ENCODE peak calls at places on chromosomes 2 and 18, in four cellular contexts. Q is esophagus squamous epithelium, M is spleen, A is caudate nucleus. W is an unnamed sample.

GRCh38 chr18:28999711-29000110 is 822.8 kb upstream of the CDH2 start:
- DNase-seq in Q (no peak), M (no peak), A (no peak), W (no peak)

GRCh38 chr18:41075212-41075611 is 879.8 kb upstream of the PIK3C3 start:
- DNase-seq in Q (no peak), M (no peak), A (no peak), W (no peak)

GRCh38 chr2:232331071-232331470 is 47.5 kb upstream of the ALPP start:
- DNase-seq in Q (no peak), M (peak), A (no peak), W (peak)

GRCh38 chr2:44295636-44296359 is 20.5 kb downstream of the SLC3A1 start:
- DNase-seq in Q (no peak), M (no peak), A (no peak), W (no peak)

GRCh38 chr2:159202568-159203071 is 83.9 kb downstream of the WDSUB1 start:
- DNase-seq in Q (no peak), M (no peak), A (peak), W (no peak)

GRCh38 chr2:236286866-236287545 is 22.8 kb upstream of the ASB18 start:
- DNase-seq in Q (no peak), M (no peak), A (no peak), W (no peak)

GRCh38 chr2:159968282-159968900 is 94.0 kb downstream of the PLA2R1 start:
- DNase-seq in Q (no peak), M (no peak), A (no peak), W (no peak)

GRCh38 chr18:56574827-56575226 is 63.6 kb downstream of the TXNL1 start:
- DNase-seq in Q (no peak), M (no peak), A (no peak), W (no peak)

GRCh38 chr2:75055820-75056675 is 97.6 kb downstream of the POLE4 start:
- DNase-seq in Q (no peak), M (no peak), A (no peak), W (no peak)

GRCh38 chr18:28065793-28066186 is 111.1 kb downstream of the CDH2 start:
- DNase-seq in Q (no peak), M (no peak), A (no peak), W (no peak)

GRCh38 chr2:29269095-29270090 is 154.2 kb downstream of the CLIP4 start:
- DNase-seq in Q (no peak), M (no peak), A (no peak), W (peak)

GRCh38 chr2:45932278-45932975 is 281.0 kb downstream of the PRKCE start:
- DNase-seq in Q (no peak), M (no peak), A (no peak), W (no peak)

GRCh38 chr2:160928854-160929301 is 231.3 kb upstream of the TANK start:
- DNase-seq in Q (no peak), M (no peak), A (no peak), W (no peak)

GRCh38 chr2:84946204-84947009 is 24.6 kb upstream of the KCMF1 start:
- DNase-seq in Q (no peak), M (peak), A (no peak), W (no peak)

GRCh38 chr2:84924173-84925106 is 19.0 kb downstream of the TMSB10 start:
- DNase-seq in Q (no peak), M (peak), A (no peak), W (no peak)

GRCh38 chr2:119259296-119259860 is 35.7 kb downstream of the STEAP3 start:
- DNase-seq in Q (no peak), M (no peak), A (no peak), W (no peak)

GRCh38 chr2:120817136-120817955 is 81.7 kb downstream of the GLI2 start:
- DNase-seq in Q (no peak), M (peak), A (no peak), W (no peak)

GRCh38 chr18:39561136-39561535 is 1995.5 kb upstream of the CELF4 start:
- DNase-seq in Q (no peak), M (no peak), A (no peak), W (no peak)

GRCh38 chr2:156476516-156477206 is 40.5 kb downstream of the GPD2 start:
- DNase-seq in Q (no peak), M (no peak), A (no peak), W (no peak)

GRCh38 chr2:3079959-3080948 is 297.4 kb downstream of the EIPR1 start:
- DNase-seq in Q (no peak), M (peak), A (no peak), W (no peak)

GRCh38 chr18:62485684-62486083 is 37.1 kb upstream of the ZCCHC2 start:
- DNase-seq in Q (no peak), M (no peak), A (peak), W (no peak)

GRCh38 chr2:57314682-57315081 is 731.9 kb upstream of the VRK2 start:
- DNase-seq in Q (no peak), M (no peak), A (no peak), W (no peak)

GRCh38 chr18:46373131-46373530 is 268.9 kb downstream of the HAUS1 start:
- DNase-seq in Q (no peak), M (no peak), A (no peak), W (no peak)

GRCh38 chr2:64857581-64858471 is 131.4 kb upstream of the SLC1A4 start:
- DNase-seq in Q (no peak), M (no peak), A (peak), W (no peak)

GRCh38 chr2:16525265-16525887 is 140.3 kb downstream of the CYRIA start:
- DNase-seq in Q (no peak), M (no peak), A (no peak), W (no peak)

GRCh38 chr2:152132321-152132720 is 33.5 kb upstream of the CACNB4 start:
- DNase-seq in Q (no peak), M (no peak), A (no peak), W (no peak)

GRCh38 chr2:238887616-238888015 is 39.7 kb downstream of the TWIST2 start:
- DNase-seq in Q (no peak), M (peak), A (no peak), W (no peak)

GRCh38 chr18:79520473-79521390 is 125.0 kb downstream of the NFATC1 start:
- DNase-seq in Q (no peak), M (no peak), A (no peak), W (no peak)

GRCh38 chr18:49623571-49623970 is 61.7 kb downstream of the LIPG start:
- DNase-seq in Q (no peak), M (no peak), A (no peak), W (no peak)

GRCh38 chr2:240412975-240413812 is 22.3 kb upstream of the GPC1 start:
- DNase-seq in Q (no peak), M (no peak), A (no peak), W (peak)

GRCh38 chr18:46406539-46406932 is 250.5 kb downstream of the LOXHD1 start:
- DNase-seq in Q (no peak), M (no peak), A (no peak), W (no peak)

GRCh38 chr18:5537860-5538259 is 5.9 kb downstream of the EPB41L3 start:
- DNase-seq in Q (no peak), M (no peak), A (no peak), W (no peak)

GRCh38 chr2:105396254-105397024 is 2.4 kb downstream of the FHL2 start:
- DNase-seq in Q (no peak), M (no peak), A (no peak), W (no peak)

GRCh38 chr18:11565716-11566115 is 43.7 kb upstream of the SLC35G4 start:
- DNase-seq in Q (no peak), M (no peak), A (no peak), W (no peak)

GRCh38 chr18:47246027-47246971 is 5.2 kb downstream of the SKOR2 start:
- DNase-seq in Q (no peak), M (no peak), A (no peak), W (no peak)

GRCh38 chr2:119525574-119525973 is 1.3 kb upstream of the SCTR start:
- DNase-seq in Q (no peak), M (no peak), A (no peak), W (no peak)

GRCh38 chr2:215218587-215219577 is 80.5 kb upstream of the ABCA12 start:
- DNase-seq in Q (no peak), M (no peak), A (no peak), W (no peak)

W was measured in upper lobe of right lung.